ENCODE peak calls at places on chromosomes 4 and X, in seven cellular contexts. Z, N, Y, O, I, L and J are unnamed samples.

GRCh38 chr4:146643812-146644401 is 5.2 kb downstream of the POU4F2 start:
- DNase-seq in Z (no peak), L (no peak), O (no peak), I (no peak), N (no peak), Y (no peak), J (no peak)

GRCh38 chr4:81426770-81427604 is 44.7 kb downstream of the RASGEF1B start:
- DNase-seq in O (no peak), Z (no peak), I (no peak), L (no peak), N (no peak), Y (no peak), J (no peak)

GRCh38 chr4:168475745-168476144 is 4.5 kb downstream of the DDX60L start:
- DNase-seq in Z (no peak), I (peak; percentile 26), N (no peak), Y (no peak), L (no peak), O (no peak), J (no peak)

GRCh38 chrX:134026732-134027311 is 41.4 kb upstream of the GPC3 start:
- DNase-seq in Z (peak; percentile 24), N (no peak), I (peak; percentile 25), O (peak; percentile 34), Y (no peak), L (no peak), J (peak; percentile 52)

GRCh38 chrX:1027133-1027532 is 185.3 kb downstream of the CRLF2 start:
- DNase-seq in L (no peak), I (no peak), N (no peak), O (no peak), Z (no peak), Y (peak; percentile 40), J (no peak)

GRCh38 chr4:113750734-113751133 is 10.8 kb downstream of the CAMK2D start:
- DNase-seq in N (no peak), I (no peak), Y (no peak), L (no peak), O (no peak), Z (no peak), J (no peak)

GRCh38 chrX:49166914-49167739 is 4.6 kb downstream of the MAGIX start:
- DNase-seq in O (peak; percentile 74), Y (peak; percentile 82), I (peak; percentile 34), N (no peak), Z (peak; percentile 81), L (no peak), J (no peak)

GRCh38 chr4:26619784-26620183 is 35.9 kb downstream of the TBC1D19 start:
- DNase-seq in N (no peak), I (no peak), Z (no peak), Y (no peak), O (no peak), L (no peak), J (no peak)

GRCh38 chr4:74311696-74312313 is 3.5 kb downstream of the EPGN start:
- DNase-seq in I (peak; percentile 26), N (no peak), Z (no peak), Y (no peak), L (no peak), O (no peak), J (peak; percentile 38)

GRCh38 chr4:121960801-121961200 is 8.9 kb upstream of the TRPC3 start:
- DNase-seq in O (no peak), I (no peak), Y (no peak), L (no peak), N (no peak), Z (no peak), J (no peak)

GRCh38 chrX:115642895-115643530 is 82.0 kb downstream of the PLS3 start:
- DNase-seq in O (peak; percentile 14), I (peak; percentile 25), Y (no peak), N (no peak), L (no peak), Z (peak; percentile 25), J (peak; percentile 21)

GRCh38 chr4:144818136-144818535 is 172.2 kb downstream of the HHIP start:
- DNase-seq in O (no peak), L (no peak), N (no peak), Y (no peak), Z (no peak), I (no peak), J (no peak)

GRCh38 chr4:102259081-102259480 is 86.2 kb downstream of the SLC39A8 start:
- DNase-seq in Y (no peak), Z (no peak), L (no peak), O (no peak), N (no peak), I (no peak), J (no peak)

GRCh38 chr4:109302366-109303140 is at the start of gene COL25A1:
- DNase-seq in L (no peak), Z (peak; percentile 31), N (no peak), I (peak; percentile 93), O (peak; percentile 11), Y (peak; percentile 75), J (peak; percentile 83)

GRCh38 chr4:3476936-3477749 is 14.0 kb downstream of the DOK7 start:
- DNase-seq in I (no peak), N (no peak), Y (no peak), O (no peak), Z (no peak), L (no peak), J (no peak)

GRCh38 chrX:255923-256331 is 25.3 kb upstream of the PLCXD1 start:
- DNase-seq in I (no peak), L (no peak), O (no peak), Z (no peak), Y (peak; percentile 38), N (no peak), J (no peak)

GRCh38 chr4:128606173-128606572 is 203.3 kb upstream of the JADE1 start:
- DNase-seq in I (no peak), Y (no peak), O (no peak), N (no peak), Z (no peak), L (no peak), J (no peak)

GRCh38 chr4:38868055-38868965 is 704 bp downstream of the FAM114A1 start:
- DNase-seq in I (peak; percentile 10), Z (peak; percentile 36), L (no peak), Y (peak; percentile 75), N (no peak), O (peak; percentile 57), J (peak; percentile 17)

GRCh38 chr4:138107023-138107422 is 135.1 kb downstream of the SLC7A11 start:
- DNase-seq in I (no peak), L (no peak), N (no peak), Y (no peak), Z (no peak), O (no peak), J (no peak)

GRCh38 chrX:1026263-1027015 is 186.0 kb downstream of the CRLF2 start:
- DNase-seq in Y (no peak), L (no peak), N (no peak), I (no peak), O (no peak), Z (no peak), J (no peak)

GRCh38 chrX:55312655-55313054 is 47.9 kb upstream of the PAGE3 start:
- DNase-seq in L (no peak), N (no peak), I (no peak), O (no peak), Y (no peak), Z (no peak), J (no peak)

GRCh38 chr4:183987529-183987946 is 82.4 kb downstream of the STOX2 start:
- DNase-seq in O (peak; percentile 66), L (peak; percentile 80), N (no peak), Y (peak; percentile 83), Z (peak; percentile 37), I (peak; percentile 89), J (no peak)

GRCh38 chr4:139558235-139559094 is 2.4 kb upstream of the SETD7 start:
- DNase-seq in Z (no peak), O (no peak), I (no peak), L (no peak), Y (no peak), N (no peak), J (no peak)

GRCh38 chrX:71496476-71496875 is 36.4 kb upstream of the OGT start:
- DNase-seq in N (no peak), Y (no peak), L (no peak), Z (no peak), I (no peak), O (no peak), J (no peak)
- TF ChIP-seq CTCF in N (no peak), Y (no peak), L (no peak), Z (no peak), I (no peak), O (no peak), J (no peak)

GRCh38 chrX:38985375-38985774 is 184.1 kb downstream of the MID1IP1 start:
- DNase-seq in Z (no peak), Y (no peak), N (no peak), O (no peak), I (no peak), L (no peak), J (no peak)
- TF ChIP-seq CTCF in Z (peak; percentile 24), Y (peak; percentile 26), N (no peak), O (no peak), I (peak; percentile 27), L (peak; percentile 33), J (no peak)

GRCh38 chr4:123994917-123995316 is 598.3 kb downstream of the SPRY1 start:
- DNase-seq in Z (no peak), I (no peak), Y (no peak), L (no peak), N (no peak), O (no peak), J (no peak)
- TF ChIP-seq CTCF in Z (no peak), I (peak; percentile 16), Y (no peak), L (no peak), N (no peak), O (no peak), J (peak; percentile 59)

GRCh38 chr4:130812117-130812765 is 1716.3 kb downstream of the C4orf33 start:
- DNase-seq in O (no peak), L (no peak), I (no peak), Y (no peak), N (no peak), Z (no peak), J (no peak)

GRCh38 chr4:130808492-130808891 is 1712.5 kb downstream of the C4orf33 start:
- DNase-seq in I (no peak), O (no peak), L (no peak), N (no peak), Y (no peak), Z (no peak), J (peak; percentile 9)
- TF ChIP-seq CTCF in I (peak; percentile 82), O (peak; percentile 11), L (peak; percentile 50), N (no peak), Y (peak; percentile 31), Z (no peak), J (peak; percentile 68)

DNA sequence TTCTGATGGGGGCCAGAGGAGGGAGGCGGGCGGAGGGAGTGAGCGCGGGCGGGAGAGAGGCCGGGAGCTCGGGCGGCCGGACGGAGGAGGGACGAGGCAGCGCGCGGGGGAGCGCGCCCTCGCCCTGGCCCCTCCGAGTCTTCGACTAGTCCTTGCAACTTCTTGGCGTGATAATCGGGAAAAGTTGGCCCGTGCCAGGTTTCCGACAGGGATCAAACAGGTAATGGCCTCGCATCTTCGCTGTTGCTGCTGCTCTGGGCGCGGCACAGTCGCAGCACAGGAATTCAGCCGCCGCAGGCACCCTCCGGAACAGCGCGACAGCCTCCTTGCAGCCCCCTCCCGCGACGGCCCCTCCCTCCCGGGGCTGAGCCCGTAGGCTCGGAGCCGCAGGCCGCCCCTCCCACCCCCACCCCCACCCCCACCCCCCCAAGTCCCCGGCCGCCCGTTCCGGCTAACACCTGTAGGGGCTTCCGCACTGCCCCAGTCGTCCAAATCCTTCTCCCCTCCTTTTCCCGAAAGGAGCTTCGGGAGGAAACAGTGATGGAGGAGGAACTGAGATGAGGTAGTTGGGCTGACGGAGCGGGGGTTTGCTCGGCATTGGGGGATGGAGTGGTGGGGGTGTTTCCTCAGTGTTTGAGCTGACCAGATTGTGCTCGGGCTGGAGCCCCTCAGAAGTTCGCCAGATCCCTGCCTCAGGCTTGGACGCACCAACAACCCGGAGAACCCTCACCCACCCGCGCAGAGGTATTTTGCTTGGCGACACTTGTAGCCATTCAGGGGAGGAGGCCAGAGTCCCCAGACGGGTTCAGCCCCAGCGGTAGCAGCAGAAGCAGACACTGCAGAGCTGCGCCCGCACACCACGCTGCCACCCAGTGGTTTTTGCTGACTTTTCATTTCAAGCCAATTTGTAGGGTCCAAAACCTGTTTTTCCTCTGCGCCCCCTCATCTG is at the start of gene FGF13:
- DNase-seq in N (no peak), O (peak; percentile 7), L (peak; percentile 53), Z (peak; percentile 20), Y (peak; percentile 49), I (peak; percentile 8), J (peak; percentile 46)
- TF ChIP-seq CTCF in N (no peak), O (peak; percentile 12), L (no peak), Z (peak; percentile 40), Y (peak; percentile 16), I (no peak), J (no peak)